ENCODE peak calls at places on chromosomes 6 and 20, in five cellular contexts. One of them, this sample, is unnamed.

GRCh38 chr20:58433759-58434158 is 44.7 kb downstream of the VAPB start:
- DNase-seq in AG04450: peak; percentile 72
- DNase-seq in fibroblast of lung: peak; percentile 85
- DNase-seq in upper lobe of right lung: no peak
- DNase-seq in brain microvascular endothelial cell: peak; percentile 77
- DNase-seq in this sample: peak; percentile 20

GRCh38 chr6:152091201-152091600 is 283.7 kb downstream of the ESR1 start:
- DNase-seq in AG04450: no peak
- DNase-seq in fibroblast of lung: no peak
- DNase-seq in upper lobe of right lung: no peak
- DNase-seq in brain microvascular endothelial cell: no peak
- DNase-seq in this sample: no peak

GRCh38 chr6:117508450-117508971 is 26.0 kb downstream of the DCBLD1 start:
- DNase-seq in AG04450: no peak
- DNase-seq in fibroblast of lung: no peak
- DNase-seq in upper lobe of right lung: no peak
- DNase-seq in brain microvascular endothelial cell: no peak
- DNase-seq in this sample: no peak

GRCh38 chr6:53795254-53795701 is 473 bp downstream of the LRRC1 start:
- DNase-seq in AG04450: no peak
- DNase-seq in fibroblast of lung: no peak
- DNase-seq in upper lobe of right lung: no peak
- DNase-seq in brain microvascular endothelial cell: no peak
- DNase-seq in this sample: no peak

GRCh38 chr20:37131486-37131885 is 35.7 kb upstream of the RBL1 start:
- DNase-seq in AG04450: no peak
- DNase-seq in fibroblast of lung: no peak
- DNase-seq in upper lobe of right lung: no peak
- DNase-seq in brain microvascular endothelial cell: no peak
- DNase-seq in this sample: no peak

GRCh38 chr20:57075181-57075580 is 191.3 kb downstream of the BMP7 start:
- DNase-seq in AG04450: no peak
- DNase-seq in fibroblast of lung: no peak
- DNase-seq in upper lobe of right lung: no peak
- DNase-seq in brain microvascular endothelial cell: no peak
- DNase-seq in this sample: no peak

GRCh38 chr6:146931214-146931613 is 273.0 kb upstream of the STXBP5 start:
- DNase-seq in AG04450: no peak
- DNase-seq in fibroblast of lung: no peak
- DNase-seq in upper lobe of right lung: no peak
- DNase-seq in brain microvascular endothelial cell: no peak
- DNase-seq in this sample: no peak

GRCh38 chr6:3386374-3386857 is 70.4 kb downstream of the SLC22A23 start:
- DNase-seq in AG04450: no peak
- DNase-seq in fibroblast of lung: no peak
- DNase-seq in upper lobe of right lung: no peak
- DNase-seq in brain microvascular endothelial cell: no peak
- DNase-seq in this sample: no peak

GRCh38 chr20:22385602-22386299 is 198.6 kb downstream of the FOXA2 start:
- DNase-seq in AG04450: no peak
- DNase-seq in fibroblast of lung: no peak
- DNase-seq in upper lobe of right lung: no peak
- DNase-seq in brain microvascular endothelial cell: no peak
- DNase-seq in this sample: no peak

GRCh38 chr20:37406010-37406998 is 60.4 kb downstream of the SRC start:
- DNase-seq in AG04450: no peak
- DNase-seq in fibroblast of lung: peak; percentile 20
- DNase-seq in upper lobe of right lung: peak; percentile 73
- DNase-seq in brain microvascular endothelial cell: no peak
- DNase-seq in this sample: peak; percentile 62

GRCh38 chr6:144305985-144306384 is 20.9 kb downstream of the UTRN start:
- DNase-seq in AG04450: no peak
- DNase-seq in fibroblast of lung: peak; percentile 78
- DNase-seq in upper lobe of right lung: no peak
- DNase-seq in brain microvascular endothelial cell: peak; percentile 69
- DNase-seq in this sample: no peak

GRCh38 chr6:582370-582769 is 74.5 kb downstream of the HUS1B start:
- DNase-seq in AG04450: no peak
- DNase-seq in fibroblast of lung: peak; percentile 73
- DNase-seq in upper lobe of right lung: no peak
- DNase-seq in brain microvascular endothelial cell: peak; percentile 49
- DNase-seq in this sample: no peak

GRCh38 chr6:100171533-100172321 is 177.7 kb upstream of the MCHR2 start:
- DNase-seq in AG04450: no peak
- DNase-seq in fibroblast of lung: peak; percentile 92
- DNase-seq in upper lobe of right lung: no peak
- DNase-seq in brain microvascular endothelial cell: no peak
- DNase-seq in this sample: no peak

GRCh38 chr6:53174996-53175395 is 26.4 kb upstream of the GCM1 start:
- DNase-seq in AG04450: no peak
- DNase-seq in fibroblast of lung: no peak
- DNase-seq in upper lobe of right lung: no peak
- DNase-seq in brain microvascular endothelial cell: no peak
- DNase-seq in this sample: no peak

GRCh38 chr20:47795214-47795667 is 10.0 kb upstream of the SULF2 start:
- DNase-seq in AG04450: no peak
- DNase-seq in fibroblast of lung: peak; percentile 62
- DNase-seq in upper lobe of right lung: no peak
- DNase-seq in brain microvascular endothelial cell: no peak
- DNase-seq in this sample: no peak

GRCh38 chr6:52664991-52665686 is 5.8 kb upstream of the TMEM14A start:
- DNase-seq in AG04450: no peak
- DNase-seq in fibroblast of lung: no peak
- DNase-seq in upper lobe of right lung: no peak
- DNase-seq in brain microvascular endothelial cell: no peak
- DNase-seq in this sample: no peak

GRCh38 chr20:13492001-13492480 is 146.7 kb downstream of the TASP1 start:
- DNase-seq in AG04450: peak; percentile 29
- DNase-seq in fibroblast of lung: peak; percentile 81
- DNase-seq in upper lobe of right lung: no peak
- DNase-seq in brain microvascular endothelial cell: peak; percentile 4
- DNase-seq in this sample: no peak

GRCh38 chr6:46925563-46926253 is 4.0 kb upstream of the ADGRF5 start:
- DNase-seq in AG04450: no peak
- DNase-seq in fibroblast of lung: peak; percentile 93
- DNase-seq in upper lobe of right lung: peak; percentile 78
- DNase-seq in brain microvascular endothelial cell: peak; percentile 89
- DNase-seq in this sample: no peak

GRCh38 chr6:80132942-80133517 is 26.6 kb downstream of the BCKDHB start:
- DNase-seq in AG04450: peak; percentile 16
- DNase-seq in fibroblast of lung: peak; percentile 65
- DNase-seq in upper lobe of right lung: no peak
- DNase-seq in brain microvascular endothelial cell: peak; percentile 81
- DNase-seq in this sample: peak; percentile 92

GRCh38 chr20:49279677-49280462 is 2.0 kb upstream of the ZNFX1 start:
- DNase-seq in AG04450: no peak
- DNase-seq in fibroblast of lung: no peak
- DNase-seq in upper lobe of right lung: no peak
- DNase-seq in brain microvascular endothelial cell: no peak
- DNase-seq in this sample: no peak
- H3K4me3 ChIP-seq in AG04450: peak overlapping the region; percentile 99
- H3K4me3 ChIP-seq in fibroblast of lung: peak overlapping the region; percentile 64
- H3K4me3 ChIP-seq in upper lobe of right lung: peak overlapping the region; percentile 89
- H3K4me3 ChIP-seq in brain microvascular endothelial cell: peak overlapping the region; percentile 99
- H3K4me3 ChIP-seq in this sample: no peak overlapping the region

GRCh38 chr20:35001596-35002362 is 46.1 kb downstream of the MYH7B start:
- DNase-seq in AG04450: no peak
- DNase-seq in fibroblast of lung: no peak
- DNase-seq in upper lobe of right lung: no peak
- DNase-seq in brain microvascular endothelial cell: no peak
- DNase-seq in this sample: peak; percentile 44
- TF ChIP-seq CTCF in AG04450: peak; percentile 41
- TF ChIP-seq CTCF in fibroblast of lung: no peak
- TF ChIP-seq CTCF in upper lobe of right lung: peak; percentile 7
- TF ChIP-seq CTCF in brain microvascular endothelial cell: peak; percentile 59
- TF ChIP-seq CTCF in this sample: no peak

DNA sequence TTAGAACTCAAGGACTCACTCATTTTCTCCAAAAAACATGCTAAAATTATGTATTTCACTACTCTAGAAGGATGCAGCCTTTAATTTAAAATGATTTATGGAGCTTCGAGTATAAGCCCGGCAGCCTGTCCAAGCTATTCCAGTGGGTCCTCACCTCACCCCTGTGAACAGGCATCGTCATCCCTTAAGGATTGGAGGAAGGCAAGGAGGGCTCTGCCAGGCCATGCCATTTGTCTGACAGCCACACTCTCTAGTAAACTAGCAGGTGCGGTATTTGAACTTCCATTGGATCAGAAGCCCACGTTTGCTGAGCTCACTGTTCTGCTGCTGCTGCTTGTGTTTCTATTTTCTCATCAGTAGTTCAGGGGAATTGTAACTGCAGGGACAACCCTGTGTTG is 39.8 kb upstream of the NAA20 start:
- DNase-seq in AG04450: no peak
- DNase-seq in fibroblast of lung: peak; percentile 77
- DNase-seq in upper lobe of right lung: no peak
- DNase-seq in brain microvascular endothelial cell: no peak
- DNase-seq in this sample: no peak
- H3K4me3 ChIP-seq in AG04450: peak overlapping the region; percentile 99
- H3K4me3 ChIP-seq in fibroblast of lung: peak overlapping the region; percentile 91
- H3K4me3 ChIP-seq in upper lobe of right lung: peak overlapping the region; percentile 63
- H3K4me3 ChIP-seq in brain microvascular endothelial cell: peak overlapping the region; percentile 89
- H3K4me3 ChIP-seq in this sample: no peak overlapping the region

DNA sequence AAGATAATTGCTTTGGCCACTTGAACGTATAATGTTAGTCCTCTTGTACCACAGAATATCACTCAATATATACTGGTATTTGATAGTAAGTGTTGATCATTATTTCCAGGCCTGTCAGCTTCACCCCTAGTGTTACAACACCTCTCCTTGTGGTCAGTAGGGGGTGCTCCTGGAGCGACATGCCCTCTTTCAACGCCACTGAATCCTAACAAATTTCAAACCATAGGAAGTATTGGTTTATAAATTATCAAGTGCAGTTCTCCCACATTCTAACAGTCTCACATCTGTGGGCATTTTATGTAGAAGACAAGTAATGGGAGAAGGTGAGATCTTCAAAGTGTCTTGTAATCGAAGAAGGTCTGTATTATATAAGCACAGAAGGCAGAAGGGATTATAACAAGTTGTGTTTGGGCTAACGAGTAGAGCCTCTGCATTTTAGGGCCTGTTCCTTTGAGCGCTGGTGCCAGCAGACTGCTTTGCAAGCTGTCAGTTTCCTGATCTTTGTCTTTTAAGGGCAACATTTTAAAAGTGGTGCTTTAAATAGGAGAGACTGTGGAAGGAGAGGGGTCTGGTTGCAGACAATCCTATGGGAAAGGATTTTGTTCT is 57.1 kb upstream of the CEP162 start:
- DNase-seq in AG04450: no peak
- DNase-seq in fibroblast of lung: no peak
- DNase-seq in upper lobe of right lung: no peak
- DNase-seq in brain microvascular endothelial cell: peak; percentile 24
- DNase-seq in this sample: no peak
- TF ChIP-seq CTCF in AG04450: peak; percentile 40
- TF ChIP-seq CTCF in fibroblast of lung: peak; percentile 25
- TF ChIP-seq CTCF in upper lobe of right lung: peak; percentile 27
- TF ChIP-seq CTCF in brain microvascular endothelial cell: peak; percentile 62
- TF ChIP-seq CTCF in this sample: no peak

GRCh38 chr6:33192671-33193602 is 670 bp upstream of the COL11A2 start:
- DNase-seq in AG04450: no peak
- DNase-seq in fibroblast of lung: peak; percentile 23
- DNase-seq in upper lobe of right lung: no peak
- DNase-seq in brain microvascular endothelial cell: no peak
- DNase-seq in this sample: peak; percentile 55
- H3K4me3 ChIP-seq in AG04450: peak overlapping the region; percentile 37
- H3K4me3 ChIP-seq in fibroblast of lung: no peak overlapping the region
- H3K4me3 ChIP-seq in upper lobe of right lung: peak overlapping the region; percentile 40
- H3K4me3 ChIP-seq in brain microvascular endothelial cell: peak overlapping the region; percentile 31
- H3K4me3 ChIP-seq in this sample: no peak overlapping the region

This sample was measured in mucosa of descending colon.